ENCODE peak calls at places on chromosome 17, in nine cellular contexts. One of them, this sample, is unnamed. For H3K4me1, the result is how much of the 10 kb centered on the place peaks cover.

GRCh38 chr17:16583781-16584180 is 14.8 kb upstream of the ZNF287 start:
- DNase-seq in right cardiac atrium: no peak
- DNase-seq in H9: no peak
- DNase-seq in neural progenitor cell: no peak
- DNase-seq in uterus: no peak
- DNase-seq in MM.1S: no peak
- DNase-seq in tibial artery: no peak
- DNase-seq in mucosa of descending colon: no peak
- DNase-seq in A549: no peak
- DNase-seq in this sample: no peak

GRCh38 chr17:49887086-49887743 is 39.3 kb upstream of the TAC4 start:
- DNase-seq in right cardiac atrium: no peak
- DNase-seq in H9: peak
- DNase-seq in neural progenitor cell: no peak
- DNase-seq in uterus: no peak
- DNase-seq in MM.1S: no peak
- DNase-seq in tibial artery: no peak
- DNase-seq in mucosa of descending colon: no peak
- DNase-seq in A549: no peak
- DNase-seq in this sample: peak

GRCh38 chr17:69268442-69269068 is 39.9 kb upstream of the ABCA10 start:
- DNase-seq in right cardiac atrium: no peak
- DNase-seq in H9: no peak
- DNase-seq in neural progenitor cell: no peak
- DNase-seq in uterus: no peak
- DNase-seq in MM.1S: no peak
- DNase-seq in tibial artery: no peak
- DNase-seq in mucosa of descending colon: no peak
- DNase-seq in A549: no peak
- DNase-seq in this sample: no peak

GRCh38 chr17:29393451-29393850 is 3.3 kb downstream of the TAOK1 start:
- DNase-seq in right cardiac atrium: no peak
- DNase-seq in H9: no peak
- DNase-seq in neural progenitor cell: no peak
- DNase-seq in uterus: no peak
- DNase-seq in MM.1S: no peak
- DNase-seq in tibial artery: no peak
- DNase-seq in mucosa of descending colon: no peak
- DNase-seq in A549: no peak
- DNase-seq in this sample: no peak

GRCh38 chr17:55384833-55385232 is 36.8 kb downstream of the MMD start:
- DNase-seq in right cardiac atrium: no peak
- DNase-seq in H9: no peak
- DNase-seq in neural progenitor cell: no peak
- DNase-seq in uterus: no peak
- DNase-seq in MM.1S: no peak
- DNase-seq in tibial artery: no peak
- DNase-seq in mucosa of descending colon: no peak
- DNase-seq in A549: no peak
- DNase-seq in this sample: no peak

GRCh38 chr17:9298776-9299295 is 276.8 kb downstream of the STX8 start:
- DNase-seq in right cardiac atrium: no peak
- DNase-seq in H9: no peak
- DNase-seq in neural progenitor cell: no peak
- DNase-seq in uterus: no peak
- DNase-seq in MM.1S: no peak
- DNase-seq in tibial artery: no peak
- DNase-seq in mucosa of descending colon: no peak
- DNase-seq in A549: no peak
- DNase-seq in this sample: no peak

GRCh38 chr17:57622886-57623433 is 122.1 kb downstream of the CCDC182 start:
- DNase-seq in right cardiac atrium: no peak
- DNase-seq in H9: no peak
- DNase-seq in neural progenitor cell: no peak
- DNase-seq in uterus: no peak
- DNase-seq in MM.1S: no peak
- DNase-seq in tibial artery: peak
- DNase-seq in mucosa of descending colon: no peak
- DNase-seq in A549: peak
- DNase-seq in this sample: no peak

GRCh38 chr17:29584452-29585079 is 4.9 kb downstream of the GIT1 start:
- DNase-seq in right cardiac atrium: peak
- DNase-seq in H9: no peak
- DNase-seq in neural progenitor cell: no peak
- DNase-seq in uterus: peak
- DNase-seq in MM.1S: no peak
- DNase-seq in tibial artery: no peak
- DNase-seq in mucosa of descending colon: no peak
- DNase-seq in A549: no peak
- DNase-seq in this sample: no peak

GRCh38 chr17:56834380-56835258 is 668 bp downstream of the DGKE start:
- DNase-seq in right cardiac atrium: peak
- DNase-seq in H9: peak
- DNase-seq in neural progenitor cell: peak
- DNase-seq in uterus: peak
- DNase-seq in MM.1S: peak
- DNase-seq in tibial artery: peak
- DNase-seq in mucosa of descending colon: peak
- DNase-seq in A549: peak
- DNase-seq in this sample: peak

GRCh38 chr17:58337600-58338453 is 9.2 kb upstream of the TSPOAP1 start:
- DNase-seq in right cardiac atrium: peak
- DNase-seq in H9: peak
- DNase-seq in neural progenitor cell: peak
- DNase-seq in uterus: peak
- DNase-seq in MM.1S: peak
- DNase-seq in tibial artery: peak
- DNase-seq in mucosa of descending colon: peak
- DNase-seq in A549: no peak
- DNase-seq in this sample: peak

GRCh38 chr17:968812-969766 is 10.5 kb downstream of the NXN start:
- DNase-seq in right cardiac atrium: no peak
- DNase-seq in H9: no peak
- DNase-seq in neural progenitor cell: no peak
- DNase-seq in uterus: no peak
- DNase-seq in MM.1S: no peak
- DNase-seq in tibial artery: no peak
- DNase-seq in mucosa of descending colon: no peak
- DNase-seq in A549: no peak
- DNase-seq in this sample: peak

GRCh38 chr17:78751447-78752067 is 30.5 kb downstream of the CYTH1 start:
- DNase-seq in right cardiac atrium: no peak
- DNase-seq in H9: no peak
- DNase-seq in neural progenitor cell: no peak
- DNase-seq in uterus: no peak
- DNase-seq in MM.1S: peak
- DNase-seq in tibial artery: no peak
- DNase-seq in mucosa of descending colon: no peak
- DNase-seq in A549: no peak
- DNase-seq in this sample: no peak

GRCh38 chr17:16872836-16873653 is 98.9 kb downstream of the TNFRSF13B start:
- DNase-seq in right cardiac atrium: peak
- DNase-seq in H9: peak
- DNase-seq in neural progenitor cell: peak
- DNase-seq in uterus: no peak
- DNase-seq in MM.1S: peak
- DNase-seq in tibial artery: no peak
- DNase-seq in mucosa of descending colon: peak
- DNase-seq in A549: peak
- DNase-seq in this sample: peak

GRCh38 chr17:82948081-82948511 is 108.3 kb upstream of the ZNF750 start:
- DNase-seq in right cardiac atrium: peak
- DNase-seq in H9: no peak
- DNase-seq in neural progenitor cell: no peak
- DNase-seq in uterus: peak
- DNase-seq in MM.1S: no peak
- DNase-seq in tibial artery: peak
- DNase-seq in mucosa of descending colon: no peak
- DNase-seq in A549: no peak
- DNase-seq in this sample: no peak

GRCh38 chr17:27532269-27533067 is 76.2 kb downstream of the KSR1 start:
- DNase-seq in right cardiac atrium: peak
- DNase-seq in H9: no peak
- DNase-seq in neural progenitor cell: no peak
- DNase-seq in uterus: no peak
- DNase-seq in MM.1S: no peak
- DNase-seq in tibial artery: no peak
- DNase-seq in mucosa of descending colon: peak
- DNase-seq in A549: no peak
- DNase-seq in this sample: peak
- H3K4me1 ChIP-seq in right cardiac atrium: under half
- H3K4me1 ChIP-seq in H9: under half
- H3K4me1 ChIP-seq in neural progenitor cell: under half
- H3K4me1 ChIP-seq in uterus: under half
- H3K4me1 ChIP-seq in MM.1S: under half
- H3K4me1 ChIP-seq in tibial artery: under half
- H3K4me1 ChIP-seq in mucosa of descending colon: under half
- H3K4me1 ChIP-seq in A549: half or more
- H3K4me1 ChIP-seq in this sample: half or more

GRCh38 chr17:31566992-31567373 is 175.5 kb downstream of the RAB11FIP4 start:
- DNase-seq in right cardiac atrium: no peak
- DNase-seq in H9: no peak
- DNase-seq in neural progenitor cell: no peak
- DNase-seq in uterus: no peak
- DNase-seq in MM.1S: no peak
- DNase-seq in tibial artery: no peak
- DNase-seq in mucosa of descending colon: no peak
- DNase-seq in A549: no peak
- DNase-seq in this sample: no peak
- H3K4me1 ChIP-seq in right cardiac atrium: under half
- H3K4me1 ChIP-seq in H9: under half
- H3K4me1 ChIP-seq in neural progenitor cell: under half
- H3K4me1 ChIP-seq in uterus: under half
- H3K4me1 ChIP-seq in MM.1S: under half
- H3K4me1 ChIP-seq in tibial artery: under half
- H3K4me1 ChIP-seq in mucosa of descending colon: under half
- H3K4me1 ChIP-seq in A549: under half
- H3K4me1 ChIP-seq in this sample: under half

GRCh38 chr17:81419333-81419885 is 24.2 kb downstream of the BAHCC1 start:
- DNase-seq in right cardiac atrium: peak
- DNase-seq in H9: no peak
- DNase-seq in neural progenitor cell: peak
- DNase-seq in uterus: peak
- DNase-seq in MM.1S: no peak
- DNase-seq in tibial artery: peak
- DNase-seq in mucosa of descending colon: peak
- DNase-seq in A549: peak
- DNase-seq in this sample: peak

GRCh38 chr17:81417879-81418709 is 22.8 kb downstream of the BAHCC1 start:
- DNase-seq in right cardiac atrium: no peak
- DNase-seq in H9: no peak
- DNase-seq in neural progenitor cell: no peak
- DNase-seq in uterus: no peak
- DNase-seq in MM.1S: no peak
- DNase-seq in tibial artery: no peak
- DNase-seq in mucosa of descending colon: no peak
- DNase-seq in A549: no peak
- DNase-seq in this sample: no peak

GRCh38 chr17:81420769-81421462 is 25.7 kb downstream of the BAHCC1 start:
- DNase-seq in right cardiac atrium: peak
- DNase-seq in H9: no peak
- DNase-seq in neural progenitor cell: no peak
- DNase-seq in uterus: no peak
- DNase-seq in MM.1S: no peak
- DNase-seq in tibial artery: peak
- DNase-seq in mucosa of descending colon: no peak
- DNase-seq in A549: no peak
- DNase-seq in this sample: no peak

GRCh38 chr17:81418710-81419332 is 23.6 kb downstream of the BAHCC1 start:
- DNase-seq in right cardiac atrium: no peak
- DNase-seq in H9: no peak
- DNase-seq in neural progenitor cell: no peak
- DNase-seq in uterus: no peak
- DNase-seq in MM.1S: no peak
- DNase-seq in tibial artery: no peak
- DNase-seq in mucosa of descending colon: peak
- DNase-seq in A549: no peak
- DNase-seq in this sample: no peak

DNA sequence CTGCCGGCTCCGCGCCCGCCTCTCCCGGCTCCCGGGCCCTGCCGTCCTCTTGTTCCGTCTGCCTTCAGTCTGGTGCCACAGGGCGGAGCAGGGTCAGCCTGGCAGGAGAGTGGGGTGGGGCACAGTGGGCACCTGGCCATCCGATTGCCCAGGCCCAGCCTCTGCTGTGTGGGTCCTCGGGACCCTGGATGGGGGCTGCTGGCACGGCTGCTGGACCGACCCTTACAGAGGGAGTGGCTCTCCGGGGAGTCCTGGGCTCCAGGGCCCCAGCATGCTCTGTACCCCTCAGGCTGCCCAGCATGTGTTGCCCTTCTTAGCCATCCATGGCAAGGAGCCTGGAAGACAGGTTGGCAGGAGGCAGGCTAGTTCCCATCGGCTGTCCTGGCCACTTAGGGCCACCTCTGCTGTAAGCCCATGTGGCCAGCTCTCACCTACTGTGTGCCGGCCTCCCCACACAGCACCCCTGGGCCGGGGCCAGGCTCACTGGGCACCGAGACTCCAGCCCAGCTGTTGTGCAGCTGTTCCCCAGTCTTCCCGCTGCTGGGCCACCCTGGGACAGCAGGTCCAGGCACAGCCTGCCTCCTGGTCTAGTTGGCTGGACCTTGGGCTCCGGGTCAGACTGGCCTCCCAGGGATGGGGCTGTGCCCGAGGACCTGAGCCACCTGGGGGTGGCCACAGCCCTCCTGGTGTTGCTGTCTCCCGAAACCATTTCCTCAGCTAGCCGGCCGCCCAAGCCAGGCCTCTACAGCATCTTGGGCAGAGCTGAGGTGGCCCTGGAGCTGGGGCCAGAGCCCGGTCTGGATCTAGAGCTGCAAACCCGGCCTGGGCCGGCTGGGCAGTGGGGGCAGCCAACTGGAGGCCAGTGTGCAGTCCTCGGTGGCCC is 24.9 kb downstream of the BAHCC1 start:
- DNase-seq in right cardiac atrium: peak
- DNase-seq in H9: no peak
- DNase-seq in neural progenitor cell: no peak
- DNase-seq in uterus: no peak
- DNase-seq in MM.1S: no peak
- DNase-seq in tibial artery: no peak
- DNase-seq in mucosa of descending colon: peak
- DNase-seq in A549: no peak
- DNase-seq in this sample: no peak
- H3K4me1 ChIP-seq in right cardiac atrium: under half
- H3K4me1 ChIP-seq in H9: under half
- H3K4me1 ChIP-seq in neural progenitor cell: under half
- H3K4me1 ChIP-seq in uterus: under half
- H3K4me1 ChIP-seq in MM.1S: under half
- H3K4me1 ChIP-seq in tibial artery: half or more
- H3K4me1 ChIP-seq in mucosa of descending colon: under half
- H3K4me1 ChIP-seq in A549: half or more
- H3K4me1 ChIP-seq in this sample: under half

DNA sequence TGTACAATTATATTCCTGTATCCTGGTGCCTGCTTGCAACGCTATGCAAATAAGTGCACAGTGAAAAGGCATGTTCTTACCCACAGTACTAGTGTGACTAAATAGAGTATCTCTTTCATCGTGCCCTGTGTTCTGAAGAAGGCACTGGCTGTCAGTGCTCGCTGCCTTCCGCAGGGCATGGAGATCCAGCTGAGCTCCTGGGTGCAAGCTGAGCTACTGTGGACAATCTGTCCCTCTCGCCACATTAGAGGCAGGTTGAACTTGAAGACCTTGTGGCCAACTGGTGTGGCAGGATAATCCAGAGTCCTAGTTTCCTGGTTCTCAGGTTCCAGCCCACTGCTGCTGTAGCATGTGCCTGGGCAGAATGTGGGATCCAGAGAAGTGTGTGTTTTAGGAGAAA is 1.9 kb upstream of the ST6GALNAC1 start:
- DNase-seq in right cardiac atrium: no peak
- DNase-seq in H9: no peak
- DNase-seq in neural progenitor cell: no peak
- DNase-seq in uterus: no peak
- DNase-seq in MM.1S: no peak
- DNase-seq in tibial artery: no peak
- DNase-seq in mucosa of descending colon: peak
- DNase-seq in A549: no peak
- DNase-seq in this sample: no peak
- H3K4me1 ChIP-seq in right cardiac atrium: under half
- H3K4me1 ChIP-seq in H9: under half
- H3K4me1 ChIP-seq in neural progenitor cell: under half
- H3K4me1 ChIP-seq in uterus: under half
- H3K4me1 ChIP-seq in MM.1S: under half
- H3K4me1 ChIP-seq in tibial artery: under half
- H3K4me1 ChIP-seq in mucosa of descending colon: under half
- H3K4me1 ChIP-seq in A549: under half
- H3K4me1 ChIP-seq in this sample: under half

This sample was measured in Caco-2.